ENCODE peak calls at places on chromosomes 4 and X, in six cellular contexts. O is activated CD4-positive, alpha-beta T cell treated with anti-CD3 and anti-CD28 coated beads for 4 hours; M is activated CD8-positive, alpha-beta memory T cell treated with anti-CD3 and anti-CD28 coated beads for 4 hours; Q is stimulated activated CD4-positive, alpha-beta T cell treated with anti-CD3 and anti-CD28 coated beads, Interleukin-15, amount 100 ng/mL, for 1 hour; G is AG20443; N is AG09319. Y is an unnamed sample.

GRCh38 chr4:184899261-184900134 is 73.7 kb upstream of the ACSL1 start:
- DNase-seq in O (no peak), M (no peak), Q (no peak), G (peak; percentile 58), N (no peak), Y (peak; percentile 18)

GRCh38 chr4:24743931-24744330 is 51.4 kb upstream of the SOD3 start:
- DNase-seq in O (no peak), M (no peak), Q (no peak), G (peak; percentile 20), N (no peak), Y (no peak)

GRCh38 chr4:47071863-47072441 is 40.6 kb downstream of the GABRB1 start:
- DNase-seq in O (no peak), M (no peak), Q (no peak), G (no peak), N (no peak), Y (no peak)

GRCh38 chrX:74490249-74490648 is 69.0 kb downstream of the SLC16A2 start:
- DNase-seq in O (no peak), M (no peak), Q (no peak), G (no peak), N (no peak), Y (no peak)

GRCh38 chrX:140766024-140766611 is 56.6 kb downstream of the LINC00632 start:
- DNase-seq in O (no peak), M (peak; percentile 5), Q (no peak), G (peak; percentile 21), N (peak; percentile 31), Y (peak; percentile 11)

GRCh38 chr4:42271096-42271495 is 118.6 kb upstream of the BEND4 start:
- DNase-seq in O (no peak), M (no peak), Q (no peak), G (no peak), N (no peak), Y (no peak)

GRCh38 chr4:128571747-128572146 is 237.8 kb upstream of the JADE1 start:
- DNase-seq in O (no peak), M (no peak), Q (no peak), G (peak; percentile 75), N (peak; percentile 72), Y (peak; percentile 66)

GRCh38 chr4:86346320-86346719 is 13.5 kb downstream of the MAPK10 start:
- DNase-seq in O (no peak), M (no peak), Q (no peak), G (no peak), N (no peak), Y (no peak)

GRCh38 chrX:44234116-44234515 is 109.4 kb downstream of the EFHC2 start:
- DNase-seq in O (no peak), M (no peak), Q (no peak), G (no peak), N (no peak), Y (no peak)

GRCh38 chr4:67687639-67688038 is 13.3 kb downstream of the UBA6 start:
- DNase-seq in O (no peak), M (no peak), Q (no peak), G (no peak), N (peak; percentile 35), Y (no peak)

GRCh38 chr4:41865306-41865980 is 69.8 kb upstream of the TMEM33 start:
- DNase-seq in O (no peak), M (no peak), Q (no peak), G (peak; percentile 51), N (no peak), Y (no peak)

GRCh38 chr4:113686950-113687718 is 74.4 kb downstream of the CAMK2D start:
- DNase-seq in O (no peak), M (no peak), Q (no peak), G (no peak), N (no peak), Y (no peak)

GRCh38 chrX:19354625-19355024 is 10.9 kb downstream of the PDHA1 start:
- DNase-seq in O (no peak), M (no peak), Q (no peak), G (no peak), N (no peak), Y (no peak)

GRCh38 chr4:149896428-149896827 is 80.8 kb upstream of the IQCM start:
- DNase-seq in O (no peak), M (no peak), Q (no peak), G (peak; percentile 73), N (no peak), Y (peak; percentile 37)

GRCh38 chr4:55255171-55255570 is 90.9 kb upstream of the SRD5A3 start:
- DNase-seq in O (no peak), M (no peak), Q (no peak), G (peak; percentile 67), N (no peak), Y (no peak)

GRCh38 chr4:41399191-41399590 is 138.8 kb upstream of the LIMCH1 start:
- DNase-seq in O (no peak), M (no peak), Q (no peak), G (peak; percentile 40), N (no peak), Y (no peak)

Y was measured in MG63.